ENCODE peak calls at places on chromosome 5, in five cellular contexts. One of them, this sample, is unnamed.

GRCh38 chr5:73037545-73037944 is 81.7 kb downstream of the FCHO2 start:
- DNase-seq in activated CD4-positive, alpha-beta T cell treated with anti-CD3 and anti-CD28 coated beads, Interleukin-2, amount 10 ng/mL, durations not matched to agents 7 days and 5 days: no peak
- DNase-seq in stimulated activated CD4-positive, alpha-beta T cell treated with anti-CD3 and anti-CD28 coated beads, Interleukin-2, amount 100 ng/mL, for 48 hours: no peak
- DNase-seq in astrocyte of the cerebellum: no peak
- DNase-seq in nucleus accumbens: no peak
- DNase-seq in this sample: no peak

GRCh38 chr5:91076138-91076537 is 307.0 kb downstream of the ARRDC3 start:
- DNase-seq in astrocyte of the cerebellum: no peak
- DNase-seq in nucleus accumbens: no peak
- DNase-seq in stimulated activated CD4-positive, alpha-beta T cell treated with anti-CD3 and anti-CD28 coated beads, Interleukin-2, amount 100 ng/mL, for 48 hours: no peak
- DNase-seq in activated CD4-positive, alpha-beta T cell treated with anti-CD3 and anti-CD28 coated beads, Interleukin-2, amount 10 ng/mL, durations not matched to agents 7 days and 5 days: no peak
- DNase-seq in this sample: no peak

GRCh38 chr5:16549491-16550233 is 67.1 kb downstream of the RETREG1 start:
- DNase-seq in activated CD4-positive, alpha-beta T cell treated with anti-CD3 and anti-CD28 coated beads, Interleukin-2, amount 10 ng/mL, durations not matched to agents 7 days and 5 days: no peak
- DNase-seq in nucleus accumbens: no peak
- DNase-seq in stimulated activated CD4-positive, alpha-beta T cell treated with anti-CD3 and anti-CD28 coated beads, Interleukin-2, amount 100 ng/mL, for 48 hours: no peak
- DNase-seq in astrocyte of the cerebellum: no peak
- DNase-seq in this sample: no peak

GRCh38 chr5:159936686-159937329 is 20.5 kb downstream of the ADRA1B start:
- DNase-seq in nucleus accumbens: no peak
- DNase-seq in astrocyte of the cerebellum: no peak
- DNase-seq in stimulated activated CD4-positive, alpha-beta T cell treated with anti-CD3 and anti-CD28 coated beads, Interleukin-2, amount 100 ng/mL, for 48 hours: no peak
- DNase-seq in activated CD4-positive, alpha-beta T cell treated with anti-CD3 and anti-CD28 coated beads, Interleukin-2, amount 10 ng/mL, durations not matched to agents 7 days and 5 days: no peak
- DNase-seq in this sample: no peak

GRCh38 chr5:104890767-104891166 is 1328.2 kb upstream of the NUDT12 start:
- DNase-seq in activated CD4-positive, alpha-beta T cell treated with anti-CD3 and anti-CD28 coated beads, Interleukin-2, amount 10 ng/mL, durations not matched to agents 7 days and 5 days: no peak
- DNase-seq in stimulated activated CD4-positive, alpha-beta T cell treated with anti-CD3 and anti-CD28 coated beads, Interleukin-2, amount 100 ng/mL, for 48 hours: no peak
- DNase-seq in nucleus accumbens: no peak
- DNase-seq in astrocyte of the cerebellum: no peak
- DNase-seq in this sample: no peak

GRCh38 chr5:171424726-171425125 is 5.3 kb downstream of the FGF18 start:
- DNase-seq in nucleus accumbens: no peak
- DNase-seq in stimulated activated CD4-positive, alpha-beta T cell treated with anti-CD3 and anti-CD28 coated beads, Interleukin-2, amount 100 ng/mL, for 48 hours: no peak
- DNase-seq in activated CD4-positive, alpha-beta T cell treated with anti-CD3 and anti-CD28 coated beads, Interleukin-2, amount 10 ng/mL, durations not matched to agents 7 days and 5 days: no peak
- DNase-seq in astrocyte of the cerebellum: no peak
- DNase-seq in this sample: no peak

GRCh38 chr5:65359981-65360380 is 121.7 kb downstream of the ADAMTS6 start:
- DNase-seq in astrocyte of the cerebellum: no peak
- DNase-seq in nucleus accumbens: no peak
- DNase-seq in stimulated activated CD4-positive, alpha-beta T cell treated with anti-CD3 and anti-CD28 coated beads, Interleukin-2, amount 100 ng/mL, for 48 hours: no peak
- DNase-seq in activated CD4-positive, alpha-beta T cell treated with anti-CD3 and anti-CD28 coated beads, Interleukin-2, amount 10 ng/mL, durations not matched to agents 7 days and 5 days: no peak
- DNase-seq in this sample: no peak

GRCh38 chr5:74765201-74765600 is 1.7 kb downstream of the GFM2 start:
- DNase-seq in activated CD4-positive, alpha-beta T cell treated with anti-CD3 and anti-CD28 coated beads, Interleukin-2, amount 10 ng/mL, durations not matched to agents 7 days and 5 days: no peak
- DNase-seq in nucleus accumbens: no peak
- DNase-seq in astrocyte of the cerebellum: no peak
- DNase-seq in stimulated activated CD4-positive, alpha-beta T cell treated with anti-CD3 and anti-CD28 coated beads, Interleukin-2, amount 100 ng/mL, for 48 hours: no peak
- DNase-seq in this sample: no peak

GRCh38 chr5:118921946-118922345 is 66.4 kb downstream of the DTWD2 start:
- DNase-seq in activated CD4-positive, alpha-beta T cell treated with anti-CD3 and anti-CD28 coated beads, Interleukin-2, amount 10 ng/mL, durations not matched to agents 7 days and 5 days: no peak
- DNase-seq in nucleus accumbens: no peak
- DNase-seq in astrocyte of the cerebellum: peak
- DNase-seq in stimulated activated CD4-positive, alpha-beta T cell treated with anti-CD3 and anti-CD28 coated beads, Interleukin-2, amount 100 ng/mL, for 48 hours: no peak
- DNase-seq in this sample: no peak

GRCh38 chr5:6202615-6203365 is 175.6 kb downstream of the MED10 start:
- DNase-seq in stimulated activated CD4-positive, alpha-beta T cell treated with anti-CD3 and anti-CD28 coated beads, Interleukin-2, amount 100 ng/mL, for 48 hours: no peak
- DNase-seq in nucleus accumbens: no peak
- DNase-seq in activated CD4-positive, alpha-beta T cell treated with anti-CD3 and anti-CD28 coated beads, Interleukin-2, amount 10 ng/mL, durations not matched to agents 7 days and 5 days: no peak
- DNase-seq in astrocyte of the cerebellum: no peak
- DNase-seq in this sample: no peak

GRCh38 chr5:153896117-153896516 is 142.6 kb downstream of the FAM114A2 start:
- DNase-seq in nucleus accumbens: no peak
- DNase-seq in activated CD4-positive, alpha-beta T cell treated with anti-CD3 and anti-CD28 coated beads, Interleukin-2, amount 10 ng/mL, durations not matched to agents 7 days and 5 days: no peak
- DNase-seq in astrocyte of the cerebellum: no peak
- DNase-seq in stimulated activated CD4-positive, alpha-beta T cell treated with anti-CD3 and anti-CD28 coated beads, Interleukin-2, amount 100 ng/mL, for 48 hours: no peak
- DNase-seq in this sample: no peak